ENCODE peak calls at places on chromosomes 4 and X, in eight cellular contexts. L is stimulated activated CD8-positive, alpha-beta memory T cell treated with anti-CD3 and anti-CD28 coated beads, Interleukin-15, amount 100 ng/mL, for 4 hours; Y is activated gamma-delta T cell treated with Interleukin-2 at 50 U/mL for 16 hours; H is stimulated activated CD4-positive, alpha-beta T cell treated with anti-CD3 and anti-CD28 coated beads, Interleukin-15, amount 100 ng/mL, for 1 hour; C is AG04450; B is dermis blood vessel endothelial cell; W is HEK293T; Q is HuH-7.5. J is an unnamed sample.

GRCh38 chrX:119393144-119393543 is 6.0 kb upstream of the SLC25A43 start:
- DNase-seq in B (no peak), W (no peak), Q (no peak), Y (no peak), C (no peak), H (no peak), L (no peak), J (no peak)

GRCh38 chr4:40838742-40839141 is 89.0 kb downstream of the NSUN7 start:
- DNase-seq in L (no peak), Y (no peak), B (no peak), C (no peak), Q (no peak), H (no peak), W (no peak), J (no peak)

GRCh38 chr4:14827111-14827510 is 175.2 kb upstream of the CPEB2 start:
- DNase-seq in W (no peak), B (no peak), L (no peak), Y (no peak), H (no peak), Q (no peak), C (no peak), J (no peak)

GRCh38 chrX:80806557-80806956 is 3.1 kb downstream of the BRWD3 start:
- DNase-seq in Q (no peak), C (no peak), W (no peak), H (no peak), L (no peak), B (no peak), Y (no peak), J (no peak)

GRCh38 chr4:149291463-149291862 is 524.2 kb downstream of the IQCM start:
- DNase-seq in H (no peak), W (no peak), Q (no peak), Y (no peak), B (peak; percentile 31), C (peak; percentile 1), L (no peak), J (no peak)

GRCh38 chr4:89307446-89308160 is at the start of gene GPRIN3:
- DNase-seq in L (peak; percentile 49), B (peak; percentile 39), C (no peak), Q (peak; percentile 21), H (no peak), W (peak; percentile 62), Y (peak; percentile 54), J (peak; percentile 62)

GRCh38 chrX:63657821-63658220 is 127.2 kb downstream of the ARHGEF9 start:
- DNase-seq in B (peak; percentile 12), Q (no peak), W (no peak), H (no peak), Y (no peak), C (peak; percentile 34), L (no peak), J (no peak)

GRCh38 chrX:63250253-63250868 is 100.8 kb downstream of the SPIN4 start:
- DNase-seq in B (peak; percentile 85), W (peak; percentile 36), L (no peak), C (peak; percentile 56), Y (peak; percentile 34), Q (no peak), H (no peak), J (no peak)

GRCh38 chrX:19888419-19888879 is 1.0 kb upstream of the SH3KBP1 start:
- DNase-seq in B (peak; percentile 80), C (peak; percentile 36), L (no peak), Y (peak; percentile 16), W (peak; percentile 63), H (peak; percentile 2), Q (peak; percentile 68), J (no peak)

J was measured in mesothelial cell of epicardium.